ENCODE peak calls at places on chromosomes 7 and 10, in four cellular contexts. U is mesendoderm, T is IMR-90, X is H1. A is an unnamed sample.

GRCh38 chr10:120479506-120479905 is 22.5 kb downstream of the PLPP4 start:
- DNase-seq in T (no peak), U (no peak), X (no peak), A (no peak)

GRCh38 chr10:52213511-52213831 is 100.6 kb upstream of the DKK1 start:
- DNase-seq in T (peak; percentile 75), X (peak; percentile 23), U (peak; percentile 82), A (peak; percentile 49)

GRCh38 chr10:4691776-4692175 is 134.2 kb upstream of the AKR1E2 start:
- DNase-seq in U (peak; percentile 68), X (no peak), T (peak; percentile 66), A (no peak)

GRCh38 chr10:74084955-74085354 is 65.7 kb downstream of the AP3M1 start:
- DNase-seq in T (no peak), U (no peak), X (no peak), A (no peak)

GRCh38 chr7:146296028-146296427 is 179.4 kb downstream of the CNTNAP2 start:
- DNase-seq in U (peak; percentile 77), X (no peak), T (no peak), A (no peak)

GRCh38 chr7:135385209-135385608 is 124.7 kb downstream of the CNOT4 start:
- DNase-seq in X (no peak), U (no peak), T (peak; percentile 44), A (no peak)

GRCh38 chr7:56048245-56048644 is 3.0 kb downstream of the PSPH start:
- DNase-seq in T (no peak), U (no peak), X (no peak), A (no peak)

GRCh38 chr7:46033592-46033991 is 112.5 kb upstream of the IGFBP3 start:
- DNase-seq in T (no peak), U (no peak), X (no peak), A (no peak)

GRCh38 chr7:23530355-23530754 is 1.4 kb downstream of the TRA2A start:
- DNase-seq in T (peak; percentile 31), X (no peak), U (peak; percentile 83), A (no peak)

GRCh38 chr7:100893910-100894763 is 1.6 kb downstream of the ACHE start:
- DNase-seq in X (no peak), T (no peak), U (no peak), A (peak; percentile 46)

GRCh38 chr7:150406565-150407421 is 27.7 kb downstream of the ZNF775 start:
- DNase-seq in X (no peak), T (peak; percentile 10), U (no peak), A (no peak)

GRCh38 chr10:70053896-70054641 is 1.4 kb downstream of the MACROH2A2 start:
- DNase-seq in T (no peak), X (no peak), U (peak; percentile 56), A (peak; percentile 41)

GRCh38 chr7:40833541-40834234 is 698.9 kb downstream of the SUGCT start:
- DNase-seq in U (peak; percentile 4), X (no peak), T (peak; percentile 55), A (no peak)

GRCh38 chr7:49001610-49002033 is 77.3 kb downstream of the CDC14C start:
- DNase-seq in T (no peak), X (peak; percentile 53), U (peak; percentile 91), A (peak; percentile 86)

GRCh38 chr7:13947535-13947934 is 41.9 kb downstream of the ETV1 start:
- DNase-seq in U (no peak), T (no peak), X (no peak), A (no peak)

GRCh38 chr7:23469961-23470250 is 385 bp downstream of the IGF2BP3 start:
- DNase-seq in T (no peak), U (peak; percentile 45), X (no peak), A (no peak)

GRCh38 chr7:79282051-79282694 is 171.3 kb downstream of the MAGI2 start:
- DNase-seq in X (no peak), T (peak; percentile 86), U (peak; percentile 41), A (no peak)

GRCh38 chr10:114635797-114636550 is 22.1 kb downstream of the ABLIM1 start:
- DNase-seq in T (no peak), U (no peak), X (no peak), A (no peak)

GRCh38 chr7:16244469-16244868 is 176.9 kb downstream of the CRPPA start:
- DNase-seq in U (no peak), T (no peak), X (no peak), A (no peak)

GRCh38 chr10:118101501-118101900 is 54.8 kb upstream of the RAB11FIP2 start:
- DNase-seq in X (no peak), U (no peak), T (no peak), A (no peak)

GRCh38 chr7:22842383-22842903 is 19.8 kb upstream of the TOMM7 start:
- DNase-seq in X (no peak), U (peak; percentile 78), T (no peak), A (no peak)

GRCh38 chr10:127041561-127041960 is 136.3 kb downstream of the DOCK1 start:
- DNase-seq in X (no peak), U (no peak), T (peak; percentile 95), A (no peak)

GRCh38 chr10:124092270-124093075 is 925 bp downstream of the CHST15 start:
- DNase-seq in U (peak; percentile 72), T (no peak), X (no peak), A (peak; percentile 66)

GRCh38 chr7:30476401-30477145 is 2.0 kb downstream of the NOD1 start:
- DNase-seq in X (no peak), U (no peak), T (no peak), A (no peak)

DNA sequence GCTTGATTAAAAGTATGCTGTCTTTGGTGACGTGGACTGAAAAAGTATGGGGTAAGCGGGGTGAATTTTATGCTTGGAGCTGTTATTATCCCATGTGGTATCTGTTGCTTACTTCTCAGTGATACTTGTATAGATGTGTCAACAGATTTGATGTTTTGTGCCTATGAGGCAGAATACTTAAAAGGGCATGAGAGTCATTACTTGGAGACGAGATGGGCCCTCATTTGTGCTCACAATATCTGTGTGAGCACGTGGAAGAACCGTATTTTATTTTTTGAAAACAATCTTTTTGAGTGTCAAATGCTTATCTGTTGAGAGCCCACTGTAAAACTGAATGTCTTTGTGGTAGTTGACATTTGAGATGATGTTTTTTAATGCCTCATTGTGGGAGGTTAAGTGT is 281.9 kb downstream of the EXOC4 start:
- DNase-seq in U (no peak), X (no peak), T (no peak), A (no peak)
- H4K5ac ChIP-seq in U (no peak overlapping the region), X (no peak overlapping the region), T (no peak overlapping the region), A (no peak overlapping the region)

GRCh38 chr7:7581531-7582179 is 15.0 kb downstream of the MIOS start:
- DNase-seq in T (no peak), U (peak; percentile 94), X (peak; percentile 17), A (peak; percentile 69)

GRCh38 chr7:7577888-7578287 is 11.2 kb downstream of the MIOS start:
- DNase-seq in X (no peak), T (no peak), U (no peak), A (no peak)

GRCh38 chr7:7573701-7574100 is 7.0 kb downstream of the MIOS start:
- DNase-seq in X (no peak), T (no peak), U (no peak), A (no peak)

GRCh38 chr7:7579638-7580037 is 13.0 kb downstream of the MIOS start:
- DNase-seq in U (no peak), X (no peak), T (no peak), A (no peak)

GRCh38 chr7:7576344-7576743 is 9.7 kb downstream of the MIOS start:
- DNase-seq in U (no peak), T (no peak), X (no peak), A (no peak)
- H4K5ac ChIP-seq in U (no peak overlapping the region), T (no peak overlapping the region), X (no peak overlapping the region), A (no peak overlapping the region)

GRCh38 chr10:110972231-110973134 is 53.1 kb downstream of the SHOC2 start:
- DNase-seq in T (no peak), U (no peak), X (no peak), A (no peak)

GRCh38 chr10:110967645-110968044 is 48.2 kb downstream of the SHOC2 start:
- DNase-seq in X (no peak), T (no peak), U (no peak), A (no peak)

GRCh38 chr10:110971638-110972037 is 52.2 kb downstream of the SHOC2 start:
- DNase-seq in U (no peak), X (no peak), T (no peak), A (no peak)

GRCh38 chr10:110967009-110967630 is 47.7 kb downstream of the SHOC2 start:
- DNase-seq in T (peak; percentile 8), U (no peak), X (no peak), A (no peak)

DNA sequence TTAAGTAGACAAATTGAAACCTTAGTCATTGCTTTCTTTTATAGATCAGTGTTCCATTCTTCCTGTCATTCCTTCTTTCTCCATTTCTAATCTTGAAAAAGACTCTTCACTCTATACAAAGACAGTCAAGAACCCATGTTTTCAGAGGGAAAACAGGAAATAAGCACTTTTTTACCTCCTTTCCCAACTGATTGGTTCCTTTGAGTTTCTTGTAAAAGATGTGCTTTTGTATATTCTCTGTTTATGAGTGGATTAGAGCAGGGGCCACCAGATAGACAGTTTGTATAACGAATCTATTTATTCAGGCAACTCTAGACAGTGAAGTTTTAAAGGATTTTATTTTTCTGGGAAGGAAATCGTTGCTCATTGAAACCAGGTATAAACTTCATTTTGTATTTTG is 49.8 kb downstream of the SHOC2 start:
- DNase-seq in U (no peak), X (no peak), T (no peak), A (no peak)
- H4K5ac ChIP-seq in U (no peak overlapping the region), X (no peak overlapping the region), T (no peak overlapping the region), A (no peak overlapping the region)

GRCh38 chr7:158176561-158177173 is 411.0 kb downstream of the PTPRN2 start:
- DNase-seq in U (no peak), X (no peak), T (no peak), A (no peak)
- H4K5ac ChIP-seq in U (no peak overlapping the region), X (no peak overlapping the region), T (no peak overlapping the region), A (no peak overlapping the region)

GRCh38 chr7:98058186-98058585 is 48.5 kb upstream of the LMTK2 start:
- DNase-seq in T (no peak), U (no peak), X (no peak), A (no peak)

GRCh38 chr7:98051118-98051744 is 55.4 kb upstream of the LMTK2 start:
- DNase-seq in U (peak; percentile 89), X (peak; percentile 71), T (no peak), A (peak; percentile 96)

GRCh38 chr7:98057157-98057556 is 49.5 kb upstream of the LMTK2 start:
- DNase-seq in U (no peak), X (no peak), T (no peak), A (no peak)

GRCh38 chr7:98056580-98056979 is 50.1 kb upstream of the LMTK2 start:
- DNase-seq in X (no peak), U (no peak), T (no peak), A (no peak)

GRCh38 chr7:98054585-98054984 is 52.1 kb upstream of the LMTK2 start:
- DNase-seq in X (no peak), U (no peak), T (no peak), A (no peak)
- H4K5ac ChIP-seq in X (no peak overlapping the region), U (no peak overlapping the region), T (no peak overlapping the region), A (no peak overlapping the region)

A was measured in H9.